ENCODE peak calls at places on chromosomes 7 and 10, in seven cellular contexts. One of them, this sample, is unnamed.

GRCh38 chr7:137003071-137003470 is 134.6 kb downstream of the CHRM2 start:
- DNase-seq in lung: no peak
- DNase-seq in ovary: no peak
- DNase-seq in breast epithelium: no peak
- DNase-seq in heart right ventricle: no peak
- DNase-seq in adrenal gland: no peak
- DNase-seq in IMR-90: no peak
- DNase-seq in this sample: no peak

GRCh38 chr7:100503350-100503735 is 19.6 kb downstream of the NYAP1 start:
- DNase-seq in ovary: no peak
- DNase-seq in adrenal gland: no peak
- DNase-seq in lung: no peak
- DNase-seq in breast epithelium: no peak
- DNase-seq in IMR-90: peak; percentile 46
- DNase-seq in heart right ventricle: no peak
- DNase-seq in this sample: peak; percentile 80

GRCh38 chr10:132570265-132570664 is 32.7 kb downstream of the INPP5A start:
- DNase-seq in IMR-90: no peak
- DNase-seq in lung: no peak
- DNase-seq in ovary: no peak
- DNase-seq in breast epithelium: no peak
- DNase-seq in adrenal gland: no peak
- DNase-seq in heart right ventricle: no peak
- DNase-seq in this sample: no peak

GRCh38 chr10:62166331-62167154 is 102.1 kb downstream of the RTKN2 start:
- DNase-seq in breast epithelium: no peak
- DNase-seq in adrenal gland: no peak
- DNase-seq in lung: peak; percentile 42
- DNase-seq in IMR-90: peak; percentile 65
- DNase-seq in ovary: no peak
- DNase-seq in heart right ventricle: no peak
- DNase-seq in this sample: no peak

GRCh38 chr7:16417958-16418357 is 3.4 kb downstream of the CRPPA start:
- DNase-seq in ovary: no peak
- DNase-seq in heart right ventricle: no peak
- DNase-seq in breast epithelium: no peak
- DNase-seq in IMR-90: peak; percentile 3
- DNase-seq in adrenal gland: no peak
- DNase-seq in lung: no peak
- DNase-seq in this sample: no peak

GRCh38 chr7:139699640-139700504 is 77.9 kb downstream of the HIPK2 start:
- DNase-seq in ovary: no peak
- DNase-seq in adrenal gland: no peak
- DNase-seq in heart right ventricle: no peak
- DNase-seq in IMR-90: no peak
- DNase-seq in lung: no peak
- DNase-seq in breast epithelium: no peak
- DNase-seq in this sample: no peak

GRCh38 chr7:44050915-44051560 is 6.5 kb downstream of the DBNL start:
- DNase-seq in IMR-90: no peak
- DNase-seq in ovary: no peak
- DNase-seq in lung: no peak
- DNase-seq in adrenal gland: no peak
- DNase-seq in heart right ventricle: no peak
- DNase-seq in breast epithelium: no peak
- DNase-seq in this sample: no peak

GRCh38 chr7:38858281-38858884 is 50.6 kb downstream of the VPS41 start:
- DNase-seq in ovary: no peak
- DNase-seq in lung: no peak
- DNase-seq in adrenal gland: no peak
- DNase-seq in IMR-90: peak; percentile 81
- DNase-seq in breast epithelium: no peak
- DNase-seq in heart right ventricle: no peak
- DNase-seq in this sample: no peak

GRCh38 chr7:142782922-142783900 is 12.4 kb downstream of the PRSS2 start:
- DNase-seq in ovary: peak; percentile 87
- DNase-seq in lung: peak; percentile 78
- DNase-seq in breast epithelium: peak; percentile 82
- DNase-seq in adrenal gland: peak; percentile 87
- DNase-seq in heart right ventricle: peak; percentile 87
- DNase-seq in IMR-90: peak; percentile 89
- DNase-seq in this sample: peak; percentile 95

GRCh38 chr7:92671502-92672169 is 81.4 kb upstream of the FAM133B start:
- DNase-seq in IMR-90: no peak
- DNase-seq in adrenal gland: no peak
- DNase-seq in lung: no peak
- DNase-seq in breast epithelium: no peak
- DNase-seq in heart right ventricle: no peak
- DNase-seq in ovary: no peak
- DNase-seq in this sample: no peak

GRCh38 chr10:80454526-80455460 is 683 bp downstream of the TSPAN14 start:
- DNase-seq in ovary: peak; percentile 61
- DNase-seq in adrenal gland: peak; percentile 45
- DNase-seq in heart right ventricle: peak; percentile 56
- DNase-seq in breast epithelium: no peak
- DNase-seq in lung: peak; percentile 57
- DNase-seq in IMR-90: no peak
- DNase-seq in this sample: peak; percentile 69

GRCh38 chr7:115548756-115549155 is 481.8 kb downstream of the TFEC start:
- DNase-seq in ovary: no peak
- DNase-seq in IMR-90: no peak
- DNase-seq in breast epithelium: no peak
- DNase-seq in heart right ventricle: no peak
- DNase-seq in adrenal gland: no peak
- DNase-seq in lung: no peak
- DNase-seq in this sample: no peak

DNA sequence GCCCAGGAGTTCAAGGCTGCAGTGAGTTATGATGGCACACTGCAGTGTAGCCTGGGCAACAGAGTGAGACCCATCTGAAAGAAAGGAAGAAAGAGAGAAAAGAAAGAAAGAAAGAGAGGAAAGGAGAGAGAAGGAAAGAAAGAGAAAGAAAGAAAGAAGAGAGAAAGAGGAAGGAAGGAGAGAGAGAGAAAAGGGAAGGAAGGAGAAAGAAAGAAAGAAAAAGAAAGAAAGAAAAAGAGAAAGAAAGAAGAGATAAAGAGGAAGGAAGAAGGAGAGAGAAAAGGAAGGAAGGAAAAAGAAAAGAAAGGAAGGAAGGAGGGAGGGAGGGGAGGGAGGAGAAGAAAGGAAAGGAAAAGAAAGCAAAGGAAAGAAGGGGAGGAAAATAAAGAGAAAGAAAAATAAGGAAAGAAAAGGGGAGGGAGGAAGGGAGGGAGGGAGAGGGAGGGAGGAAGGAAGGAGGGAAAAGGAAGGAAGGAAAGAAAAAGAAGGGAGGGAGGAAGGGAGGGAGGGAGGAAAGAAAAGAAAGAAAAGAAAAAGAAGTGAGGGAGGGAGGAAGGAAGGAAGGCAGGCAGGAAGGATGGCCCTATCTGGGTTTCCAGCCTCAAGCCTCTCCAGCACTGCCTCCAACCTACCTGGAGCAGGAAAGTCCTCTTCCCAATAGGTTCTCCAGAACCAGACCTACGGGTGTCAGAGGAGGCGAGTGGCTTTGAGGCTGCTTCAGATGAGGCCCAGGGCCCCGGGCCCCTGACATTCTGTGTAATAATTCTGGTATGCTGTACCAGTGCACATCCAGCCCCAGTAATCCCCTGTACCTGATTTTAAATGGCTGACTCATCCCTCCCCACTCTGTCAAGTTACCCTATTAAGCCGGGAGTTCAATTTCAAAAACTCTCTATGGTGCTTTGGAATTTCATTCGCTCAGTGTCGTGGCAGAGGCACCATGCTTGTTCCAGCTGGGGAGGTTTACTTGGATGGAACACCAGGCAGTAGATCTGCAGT is 6.8 kb upstream of the PARD3 start:
- DNase-seq in heart right ventricle: no peak
- DNase-seq in adrenal gland: no peak
- DNase-seq in lung: no peak
- DNase-seq in IMR-90: peak; percentile 11
- DNase-seq in breast epithelium: no peak
- DNase-seq in ovary: no peak
- DNase-seq in this sample: no peak
- TF ChIP-seq CTCF in heart right ventricle: no peak
- TF ChIP-seq CTCF in adrenal gland: no peak
- TF ChIP-seq CTCF in lung: no peak
- TF ChIP-seq CTCF in IMR-90: no peak
- TF ChIP-seq CTCF in breast epithelium: no peak
- TF ChIP-seq CTCF in ovary: no peak
- TF ChIP-seq CTCF in this sample: no peak

GRCh38 chr10:93028881-93029280 is 31.7 kb upstream of the CYP26C1 start:
- DNase-seq in ovary: no peak
- DNase-seq in lung: no peak
- DNase-seq in adrenal gland: no peak
- DNase-seq in breast epithelium: no peak
- DNase-seq in heart right ventricle: no peak
- DNase-seq in IMR-90: peak; percentile 67
- DNase-seq in this sample: peak; percentile 41
- H3K27ac ChIP-seq in ovary: no peak overlapping the region
- H3K27ac ChIP-seq in lung: no peak overlapping the region
- H3K27ac ChIP-seq in adrenal gland: no peak overlapping the region
- H3K27ac ChIP-seq in breast epithelium: no peak overlapping the region
- H3K27ac ChIP-seq in heart right ventricle: no peak overlapping the region
- H3K27ac ChIP-seq in IMR-90: no peak overlapping the region
- H3K27ac ChIP-seq in this sample: no peak overlapping the region

GRCh38 chr7:73519867-73520672 is 2.0 kb downstream of the BAZ1B start:
- DNase-seq in ovary: peak; percentile 32
- DNase-seq in adrenal gland: no peak
- DNase-seq in IMR-90: peak; percentile 3
- DNase-seq in lung: no peak
- DNase-seq in heart right ventricle: no peak
- DNase-seq in breast epithelium: no peak
- DNase-seq in this sample: peak; percentile 1
- H3K36me3 ChIP-seq in ovary: no peaks in the 10 kb centered on the region
- H3K36me3 ChIP-seq in adrenal gland: no peaks in the 10 kb centered on the region
- H3K36me3 ChIP-seq in IMR-90: peaks cover 15% of the 10 kb centered on the region
- H3K36me3 ChIP-seq in lung: no peaks in the 10 kb centered on the region
- H3K36me3 ChIP-seq in heart right ventricle: peaks cover 31% of the 10 kb centered on the region
- H3K36me3 ChIP-seq in breast epithelium: no peaks in the 10 kb centered on the region
- H3K36me3 ChIP-seq in this sample: peaks cover 5% of the 10 kb centered on the region

GRCh38 chr7:151519765-151520418 is at the start of gene RHEB:
- DNase-seq in adrenal gland: peak; percentile 99
- DNase-seq in heart right ventricle: peak; percentile 99
- DNase-seq in ovary: peak; percentile 99
- DNase-seq in breast epithelium: peak; percentile 98
- DNase-seq in lung: peak; percentile 99
- DNase-seq in IMR-90: peak; percentile 99
- DNase-seq in this sample: peak; percentile 99
- TF ChIP-seq CTCF in adrenal gland: no peak
- TF ChIP-seq CTCF in heart right ventricle: no peak
- TF ChIP-seq CTCF in ovary: no peak
- TF ChIP-seq CTCF in breast epithelium: no peak
- TF ChIP-seq CTCF in lung: no peak
- TF ChIP-seq CTCF in IMR-90: no peak
- TF ChIP-seq CTCF in this sample: no peak

GRCh38 chr7:2810682-2811471 is 33.2 kb downstream of the GNA12 start:
- DNase-seq in lung: no peak
- DNase-seq in IMR-90: no peak
- DNase-seq in ovary: peak; percentile 55
- DNase-seq in adrenal gland: no peak
- DNase-seq in heart right ventricle: no peak
- DNase-seq in breast epithelium: peak; percentile 34
- DNase-seq in this sample: no peak
- H3K27ac ChIP-seq in lung: no peak overlapping the region
- H3K27ac ChIP-seq in IMR-90: peak overlapping the region; percentile 47
- H3K27ac ChIP-seq in ovary: peak overlapping the region; percentile 23
- H3K27ac ChIP-seq in adrenal gland: peak overlapping the region; percentile 36
- H3K27ac ChIP-seq in heart right ventricle: peak overlapping the region; percentile 86
- H3K27ac ChIP-seq in breast epithelium: peak overlapping the region; percentile 76
- H3K27ac ChIP-seq in this sample: no peak overlapping the region

GRCh38 chr7:4029941-4030340 is 652.2 kb upstream of the FOXK1 start:
- DNase-seq in heart right ventricle: no peak
- DNase-seq in ovary: no peak
- DNase-seq in adrenal gland: no peak
- DNase-seq in IMR-90: no peak
- DNase-seq in breast epithelium: no peak
- DNase-seq in lung: no peak
- DNase-seq in this sample: no peak
- H3K36me3 ChIP-seq in heart right ventricle: no peaks in the 10 kb centered on the region
- H3K36me3 ChIP-seq in ovary: no peaks in the 10 kb centered on the region
- H3K36me3 ChIP-seq in adrenal gland: no peaks in the 10 kb centered on the region
- H3K36me3 ChIP-seq in IMR-90: no peaks in the 10 kb centered on the region
- H3K36me3 ChIP-seq in breast epithelium: no peaks in the 10 kb centered on the region
- H3K36me3 ChIP-seq in lung: no peaks in the 10 kb centered on the region
- H3K36me3 ChIP-seq in this sample: no peaks in the 10 kb centered on the region

This sample was measured in cardiac muscle cell.